ENCODE peak calls at places on chromosomes 2 and 18, in five cellular contexts. B, O, E, C and Y are unnamed samples.
A peak's percentile ranks its signal among the peaks of the same experiment; 100 is the strongest.

GRCh38 chr18:31954349-31954748 is 11.4 kb upstream of the TRAPPC8 start:
- DNase-seq in C (peak; percentile 27), O (no peak), E (no peak), B (peak; percentile 60), Y (peak; percentile 11)

GRCh38 chr2:202824901-202825300 is 46.7 kb downstream of the ICA1L start:
- DNase-seq in B (no peak), O (no peak), C (no peak), E (no peak), Y (peak; percentile 43)

GRCh38 chr18:13558132-13558531 is 168.2 kb downstream of the FAM210A start:
- DNase-seq in E (peak; percentile 70), B (peak; percentile 32), O (peak; percentile 55), C (no peak), Y (peak; percentile 44)

GRCh38 chr18:11310476-11311086 is 161.2 kb upstream of the PIEZO2 start:
- DNase-seq in B (peak; percentile 21), O (no peak), E (no peak), C (peak; percentile 39), Y (peak; percentile 31)

GRCh38 chr18:58785171-58785805 is 79.4 kb upstream of the ZNF532 start:
- DNase-seq in E (no peak), B (peak; percentile 99), C (no peak), O (no peak), Y (peak; percentile 92)

GRCh38 chr2:20622731-20623130 is 28.2 kb downstream of the HS1BP3 start:
- DNase-seq in C (peak; percentile 85), E (no peak), O (no peak), B (no peak), Y (no peak)

GRCh38 chr2:151374426-151374825 is 17.0 kb downstream of the TNFAIP6 start:
- DNase-seq in C (no peak), O (no peak), B (peak; percentile 91), E (no peak), Y (peak; percentile 97)

GRCh38 chr2:96923810-96924774 is 54.2 kb upstream of the SEMA4C start:
- DNase-seq in O (no peak), E (no peak), C (no peak), B (no peak), Y (no peak)

GRCh38 chr2:71589763-71590162 is 136.4 kb downstream of the DYSF start:
- DNase-seq in O (no peak), B (no peak), C (no peak), E (no peak), Y (no peak)

GRCh38 chr18:59881728-59882685 is 17.8 kb upstream of the PMAIP1 start:
- DNase-seq in O (no peak), C (no peak), E (no peak), B (peak; percentile 54), Y (peak; percentile 62)
- H3K4me3 ChIP-seq in O (no peak overlapping the region), C (no peak overlapping the region), E (no peak overlapping the region), B (no peak overlapping the region), Y (no peak overlapping the region)

GRCh38 chr18:50659091-50660003 is 99.5 kb downstream of the MAPK4 start:
- DNase-seq in E (peak; percentile 62), C (no peak), O (no peak), B (peak; percentile 73), Y (no peak)

GRCh38 chr18:50656841-50657470 is 97.1 kb downstream of the MAPK4 start:
- DNase-seq in C (no peak), B (no peak), E (no peak), O (no peak), Y (no peak)

GRCh38 chr18:50661013-50661412 is 101.1 kb downstream of the MAPK4 start:
- DNase-seq in E (no peak), B (no peak), C (no peak), O (no peak), Y (no peak)

GRCh38 chr18:50656396-50656795 is 96.5 kb downstream of the MAPK4 start:
- DNase-seq in E (no peak), O (no peak), C (no peak), B (no peak), Y (no peak)

GRCh38 chr18:50658601-50659000 is 98.7 kb downstream of the MAPK4 start:
- DNase-seq in E (no peak), C (no peak), B (no peak), O (no peak), Y (no peak)
- H3K4me3 ChIP-seq in E (no peak overlapping the region), C (no peak overlapping the region), B (no peak overlapping the region), O (no peak overlapping the region), Y (no peak overlapping the region)

GRCh38 chr2:241858206-241859016 is at the start of gene PDCD1:
- DNase-seq in B (no peak), E (no peak), O (peak; percentile 81), C (peak; percentile 29), Y (no peak)
- H3K4me3 ChIP-seq in B (no peak within 1 kb of the TSS), E (peak within 1 kb of the TSS; percentile 21), O (peak within 1 kb of the TSS; percentile 45), C (peak within 1 kb of the TSS; percentile 52), Y (peak within 1 kb of the TSS; percentile 25)

GRCh38 chr2:211609127-211609526 is 929.5 kb downstream of the ERBB4 start:
- DNase-seq in C (no peak), B (no peak), E (no peak), O (no peak), Y (no peak)

GRCh38 chr2:211611061-211611518 is 927.5 kb downstream of the ERBB4 start:
- DNase-seq in B (no peak), O (no peak), C (no peak), E (no peak), Y (peak; percentile 4)

DNA sequence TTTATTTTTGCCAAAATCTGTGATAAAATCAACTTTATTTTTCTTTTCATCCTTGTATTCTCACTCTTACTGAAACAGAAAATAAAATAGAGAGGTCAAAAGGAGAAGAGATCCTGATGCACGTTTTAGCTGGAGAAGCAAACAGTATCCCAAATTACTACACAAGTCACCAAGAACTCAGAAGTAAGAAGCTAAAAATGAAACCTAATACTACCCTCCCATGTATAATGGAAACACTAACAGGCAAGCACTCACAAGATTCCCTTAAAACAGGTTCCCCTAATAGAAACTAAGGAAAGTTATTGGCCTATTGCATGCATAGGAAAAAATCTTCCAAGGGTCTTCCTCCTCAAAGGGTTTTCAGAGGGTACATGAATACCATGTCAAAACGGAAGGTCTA is 927.0 kb downstream of the ERBB4 start:
- DNase-seq in O (no peak), E (no peak), B (no peak), C (no peak), Y (no peak)
- H3K4me3 ChIP-seq in O (no peak overlapping the region), E (no peak overlapping the region), B (no peak overlapping the region), C (no peak overlapping the region), Y (peak overlapping the region; percentile 43)

GRCh38 chr2:24577481-24577880 is 86.4 kb downstream of the NCOA1 start:
- DNase-seq in O (no peak), B (no peak), C (no peak), E (no peak), Y (no peak)
- H3K4me3 ChIP-seq in O (no peak overlapping the region), B (no peak overlapping the region), C (no peak overlapping the region), E (no peak overlapping the region), Y (no peak overlapping the region)

GRCh38 chr2:5697554-5697953 is 5.4 kb downstream of the SOX11 start:
- DNase-seq in O (no peak), E (no peak), B (no peak), C (no peak), Y (no peak)
- H3K4me3 ChIP-seq in O (no peak overlapping the region), E (no peak overlapping the region), B (no peak overlapping the region), C (peak overlapping the region; percentile 62), Y (no peak overlapping the region)